ENCODE peak calls at places on chromosomes 12 and 14, in eight cellular contexts. J is HepG2, R is IMR-90, F is adrenal gland, N is right lobe of liver, A is uterus, M is A549, Y is coronary artery. G is an unnamed sample.

GRCh38 chr12:7373226-7373625 is 69.4 kb downstream of the ACSM4 start:
- DNase-seq in J (no peak), R (no peak), F (no peak), N (no peak), A (no peak), M (no peak), Y (no peak), G (peak; percentile 45)

GRCh38 chr14:32468955-32469354 is 139.9 kb downstream of the AKAP6 start:
- DNase-seq in J (peak; percentile 28), R (peak; percentile 72), F (peak; percentile 60), N (no peak), A (no peak), M (peak; percentile 45), Y (no peak), G (no peak)

GRCh38 chr14:68576496-68577244 is 216.2 kb downstream of the ZFP36L1 start:
- DNase-seq in J (peak; percentile 52), R (peak; percentile 40), F (no peak), N (no peak), A (no peak), M (peak; percentile 95), Y (no peak), G (no peak)

GRCh38 chr14:58109761-58110160 is 42.3 kb downstream of the ARMH4 start:
- DNase-seq in J (no peak), R (no peak), F (no peak), N (no peak), A (no peak), M (no peak), Y (no peak), G (no peak)

GRCh38 chr12:88952543-88952942 is 372.3 kb upstream of the KITLG start:
- DNase-seq in J (peak; percentile 15), R (peak; percentile 81), F (peak; percentile 23), N (no peak), A (no peak), M (peak; percentile 46), Y (no peak), G (no peak)

GRCh38 chr14:61466249-61466904 is 145.0 kb downstream of the PRKCH start:
- DNase-seq in J (peak; percentile 69), R (peak; percentile 98), F (peak; percentile 86), N (no peak), A (peak; percentile 68), M (peak; percentile 75), Y (peak; percentile 86), G (no peak)

GRCh38 chr12:16012086-16012485 is 101.0 kb downstream of the DERA start:
- DNase-seq in J (no peak), R (peak; percentile 61), F (peak; percentile 26), N (peak; percentile 67), A (peak; percentile 28), M (no peak), Y (no peak), G (no peak)

GRCh38 chr14:78005325-78005724 is 164.8 kb upstream of the NRXN3 start:
- DNase-seq in J (no peak), R (no peak), F (no peak), N (no peak), A (no peak), M (peak; percentile 57), Y (no peak), G (no peak)

GRCh38 chr14:22477569-22478194 is 111.3 kb downstream of the DAD1 start:
- DNase-seq in J (no peak), R (no peak), F (no peak), N (no peak), A (no peak), M (no peak), Y (no peak), G (no peak)

GRCh38 chr12:70876952-70877351 is 43.6 kb downstream of the PTPRR start:
- DNase-seq in J (peak; percentile 2), R (peak; percentile 0), F (no peak), N (no peak), A (no peak), M (no peak), Y (no peak), G (no peak)

GRCh38 chr12:19301688-19302640 is 137.3 kb upstream of the AEBP2 start:
- DNase-seq in J (no peak), R (no peak), F (no peak), N (no peak), A (no peak), M (no peak), Y (no peak), G (no peak)

GRCh38 chr12:95318071-95318545 is 100.5 kb downstream of the VEZT start:
- DNase-seq in J (peak; percentile 98), R (peak; percentile 88), F (no peak), N (no peak), A (no peak), M (peak; percentile 96), Y (no peak), G (no peak)

GRCh38 chr14:103898204-103898603 is 30.1 kb upstream of the TDRD9 start:
- DNase-seq in J (no peak), R (no peak), F (no peak), N (no peak), A (no peak), M (no peak), Y (no peak), G (no peak)

GRCh38 chr12:120224304-120225199 is 23.6 kb upstream of the RPLP0 start:
- DNase-seq in J (no peak), R (no peak), F (no peak), N (no peak), A (no peak), M (no peak), Y (no peak), G (peak; percentile 82)
- H3K27ac ChIP-seq in J (no peak overlapping the region), R (peak overlapping the region; percentile 3), F (peak overlapping the region; percentile 56), N (no peak overlapping the region), A (no peak overlapping the region), M (no peak overlapping the region), Y (peak overlapping the region; percentile 46), G (no peak overlapping the region)

DNA sequence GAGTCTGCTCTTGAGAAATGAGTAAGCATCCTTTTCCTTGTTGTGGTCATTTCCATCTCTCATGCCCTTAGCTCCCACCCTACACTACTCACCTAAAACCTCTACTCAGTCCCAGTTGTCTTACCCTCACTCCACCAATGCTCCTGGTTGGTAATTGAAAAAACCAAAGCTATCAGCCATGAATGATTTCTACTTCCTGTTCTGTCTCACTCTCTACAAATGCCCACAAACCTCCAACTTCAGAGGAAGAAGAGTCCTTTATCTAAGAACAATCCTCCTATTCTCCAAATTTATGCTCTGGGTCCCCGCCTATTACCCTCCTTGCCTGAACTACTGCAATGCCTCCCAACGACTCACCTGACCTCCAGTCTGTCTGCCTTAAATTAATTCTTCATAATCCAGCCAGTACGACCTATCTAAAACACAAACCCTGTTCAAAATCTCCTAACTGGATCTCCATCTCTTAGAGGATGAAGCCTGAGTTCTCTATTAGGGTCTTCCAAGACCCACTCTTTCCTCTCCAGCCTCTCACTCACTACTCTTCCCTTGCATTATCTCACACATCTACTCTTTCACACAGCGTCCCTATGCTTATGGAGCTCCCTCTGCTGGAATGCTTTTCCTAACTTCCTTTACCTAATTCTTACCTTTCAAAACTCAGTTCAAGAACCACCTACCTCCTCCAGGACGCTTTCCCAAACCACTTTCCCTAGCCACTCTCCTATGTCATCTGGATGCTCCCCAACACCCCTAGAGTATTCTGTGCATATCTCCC is 2.2 kb downstream of the DHRS1 start:
- DNase-seq in J (peak; percentile 87), R (peak; percentile 28), F (no peak), N (no peak), A (no peak), M (peak; percentile 64), Y (no peak), G (no peak)
- TF ChIP-seq CTCF in J (peak; percentile 89), R (peak; percentile 41), F (no peak), N (peak; percentile 48), A (no peak), M (peak; percentile 58), Y (no peak), G (peak; percentile 32)

GRCh38 chr12:113861708-113862312 is 104.3 kb downstream of the RBM19 start:
- DNase-seq in J (no peak), R (peak; percentile 27), F (no peak), N (no peak), A (no peak), M (no peak), Y (no peak), G (no peak)

GRCh38 chr12:113860950-113861349 is 105.2 kb downstream of the RBM19 start:
- DNase-seq in J (no peak), R (peak; percentile 98), F (no peak), N (no peak), A (no peak), M (peak; percentile 71), Y (no peak), G (no peak)

GRCh38 chr12:113862570-113863454 is 103.3 kb downstream of the RBM19 start:
- DNase-seq in J (no peak), R (peak; percentile 94), F (no peak), N (no peak), A (no peak), M (peak; percentile 20), Y (no peak), G (no peak)

GRCh38 chr12:113858828-113859386 is 107.2 kb downstream of the RBM19 start:
- DNase-seq in J (no peak), R (no peak), F (no peak), N (no peak), A (no peak), M (no peak), Y (no peak), G (no peak)

DNA sequence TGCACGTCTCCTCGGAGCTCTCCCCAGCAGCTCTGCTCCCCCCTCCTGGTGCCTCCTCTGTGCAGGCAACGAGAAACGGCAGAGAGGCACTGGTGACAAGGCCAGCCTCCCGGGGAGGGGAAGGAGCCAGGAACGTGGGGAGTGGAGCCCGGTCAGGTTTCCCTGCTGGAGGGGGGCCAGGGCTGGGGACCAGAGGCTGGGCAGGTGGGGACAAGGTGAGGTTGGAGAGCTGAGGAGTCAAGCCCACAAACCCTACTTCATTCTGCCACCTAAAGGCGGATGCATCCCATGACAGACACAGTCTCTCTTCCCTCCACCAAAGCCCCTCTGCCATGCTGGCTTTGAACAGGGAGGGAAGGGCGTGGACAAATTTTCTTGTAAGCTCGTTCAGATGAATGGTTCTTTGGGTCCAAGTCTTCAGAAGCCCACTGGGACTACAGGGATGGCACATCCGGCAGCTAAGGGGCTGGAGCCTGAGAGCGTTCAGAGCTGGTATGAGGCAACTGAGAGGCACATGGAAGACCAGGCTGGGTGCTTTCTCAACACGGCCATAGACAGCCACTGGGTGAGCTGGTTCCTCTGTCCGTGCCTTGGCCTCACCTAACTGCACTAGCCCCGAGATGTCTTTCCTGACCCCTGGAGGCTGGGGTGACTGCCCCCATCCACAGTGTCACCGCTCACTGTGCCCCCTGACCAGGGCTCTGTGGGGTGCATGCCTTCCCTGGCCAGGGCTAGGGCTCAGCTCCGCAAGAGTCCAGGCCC is 105.9 kb downstream of the RBM19 start:
- DNase-seq in J (no peak), R (no peak), F (no peak), N (no peak), A (no peak), M (no peak), Y (no peak), G (no peak)
- H3K27ac ChIP-seq in J (no peak overlapping the region), R (peak overlapping the region; percentile 46), F (no peak overlapping the region), N (no peak overlapping the region), A (no peak overlapping the region), M (peak overlapping the region; percentile 68), Y (no peak overlapping the region), G (peak overlapping the region; percentile 10)

DNA sequence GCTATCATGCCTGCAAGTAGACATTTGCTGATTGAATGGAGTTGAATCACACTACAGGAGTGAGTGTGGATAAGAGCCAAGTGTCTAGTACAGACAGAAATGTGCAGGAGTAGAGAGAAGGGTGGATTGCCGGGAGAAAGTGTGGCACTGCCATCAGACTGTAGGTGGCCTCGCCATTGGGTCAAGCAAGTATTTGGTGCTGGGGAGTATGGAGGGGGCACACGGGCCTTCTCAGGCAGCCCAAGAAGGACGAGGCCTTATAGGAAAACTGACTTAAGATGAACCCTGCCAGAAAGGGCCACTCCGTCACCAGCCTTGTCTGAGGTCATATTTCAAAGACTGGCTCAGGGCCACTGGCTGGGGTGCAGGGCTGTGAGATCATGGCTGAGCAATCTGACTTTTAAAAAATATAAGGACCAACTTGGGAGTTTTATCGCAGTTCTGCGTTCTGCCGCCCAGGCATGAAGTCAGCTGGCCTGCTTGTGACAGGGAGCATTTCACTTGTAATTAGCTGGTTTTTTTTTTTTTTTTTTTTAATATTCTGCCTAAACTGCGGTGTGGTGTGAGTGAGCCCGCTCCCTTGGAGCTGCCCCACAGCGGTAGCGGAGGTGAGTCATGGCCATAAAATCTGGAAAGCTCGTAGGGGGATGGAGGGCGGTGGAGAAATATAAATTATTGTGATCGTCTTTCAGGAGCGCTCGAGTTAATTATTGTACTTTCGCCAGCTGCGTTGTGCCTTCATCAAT is 231.7 kb downstream of the C12orf75 start:
- DNase-seq in J (no peak), R (peak; percentile 90), F (peak; percentile 21), N (no peak), A (peak; percentile 76), M (peak; percentile 89), Y (no peak), G (no peak)
- TF ChIP-seq CTCF in J (no peak), R (no peak), F (no peak), N (no peak), A (no peak), M (no peak), Y (no peak), G (no peak)

G was measured in spleen.